ENCODE peak calls at places on chromosome 19, in four cellular contexts. One of them, this sample, is unnamed.

GRCh38 chr19:56837892-56838679 is 2.4 kb downstream of the PEG3 start:
- DNase-seq in SK-N-SH: peak
- DNase-seq in GM12878: no peak
- DNase-seq in H1: no peak
- DNase-seq in this sample: peak

GRCh38 chr19:32201211-32201610 is 144.2 kb upstream of the ZNF507 start:
- DNase-seq in SK-N-SH: no peak
- DNase-seq in GM12878: no peak
- DNase-seq in H1: peak
- DNase-seq in this sample: no peak

GRCh38 chr19:21047712-21048111 is 27.3 kb downstream of the ZNF430 start:
- DNase-seq in SK-N-SH: no peak
- DNase-seq in GM12878: no peak
- DNase-seq in H1: no peak
- DNase-seq in this sample: no peak

GRCh38 chr19:52734340-52734892 is 428 bp downstream of the ZNF611 start:
- DNase-seq in SK-N-SH: peak
- DNase-seq in GM12878: no peak
- DNase-seq in H1: no peak
- DNase-seq in this sample: peak

GRCh38 chr19:48859711-48860572 is 8.5 kb downstream of the PLEKHA4 start:
- DNase-seq in SK-N-SH: peak
- DNase-seq in GM12878: no peak
- DNase-seq in H1: peak
- DNase-seq in this sample: no peak

GRCh38 chr19:8206147-8207087 is 2.8 kb upstream of the CERS4 start:
- DNase-seq in SK-N-SH: no peak
- DNase-seq in GM12878: no peak
- DNase-seq in H1: no peak
- DNase-seq in this sample: no peak

GRCh38 chr19:16620584-16620983 is 7.4 kb downstream of the MED26 start:
- DNase-seq in SK-N-SH: no peak
- DNase-seq in GM12878: no peak
- DNase-seq in H1: no peak
- DNase-seq in this sample: no peak

GRCh38 chr19:19606021-19606420 is 12.5 kb downstream of the PBX4 start:
- DNase-seq in SK-N-SH: no peak
- DNase-seq in GM12878: no peak
- DNase-seq in H1: no peak
- DNase-seq in this sample: no peak

GRCh38 chr19:43465468-43466120 is at the start of gene LYPD3:
- DNase-seq in SK-N-SH: no peak
- DNase-seq in GM12878: no peak
- DNase-seq in H1: peak
- DNase-seq in this sample: no peak

GRCh38 chr19:33273881-33274662 is 28.3 kb downstream of the CEBPA start:
- DNase-seq in SK-N-SH: no peak
- DNase-seq in GM12878: no peak
- DNase-seq in H1: no peak
- DNase-seq in this sample: no peak

GRCh38 chr19:6752257-6753177 is 13.0 kb downstream of the TRIP10 start:
- DNase-seq in SK-N-SH: no peak
- DNase-seq in GM12878: no peak
- DNase-seq in H1: peak
- DNase-seq in this sample: no peak

GRCh38 chr19:3279306-3279705 is 54.8 kb downstream of the CELF5 start:
- DNase-seq in SK-N-SH: no peak
- DNase-seq in GM12878: no peak
- DNase-seq in H1: no peak
- DNase-seq in this sample: no peak

GRCh38 chr19:50025794-50026549 is at the start of gene ZNF473:
- DNase-seq in SK-N-SH: peak
- DNase-seq in GM12878: no peak
- DNase-seq in H1: peak
- DNase-seq in this sample: peak

GRCh38 chr19:35318679-35319448 is 10.1 kb upstream of the CD22 start:
- DNase-seq in SK-N-SH: no peak
- DNase-seq in GM12878: no peak
- DNase-seq in H1: no peak
- DNase-seq in this sample: peak

GRCh38 chr19:7554990-7555864 is 19.7 kb downstream of the PNPLA6 start:
- DNase-seq in SK-N-SH: peak
- DNase-seq in GM12878: no peak
- DNase-seq in H1: peak
- DNase-seq in this sample: no peak

GRCh38 chr19:29098863-29099481 is 114.0 kb downstream of the UQCRFS1 start:
- DNase-seq in SK-N-SH: no peak
- DNase-seq in GM12878: no peak
- DNase-seq in H1: no peak
- DNase-seq in this sample: peak

GRCh38 chr19:48968179-48968661 is 3.1 kb downstream of the FTL start:
- DNase-seq in SK-N-SH: no peak
- DNase-seq in GM12878: no peak
- DNase-seq in H1: no peak
- DNase-seq in this sample: no peak

GRCh38 chr19:8483165-8483564 is 19.3 kb downstream of the PRAM1 start:
- DNase-seq in SK-N-SH: no peak
- DNase-seq in GM12878: no peak
- DNase-seq in H1: no peak
- DNase-seq in this sample: no peak

GRCh38 chr19:5805465-5806132 is 732 bp downstream of the NRTN start:
- DNase-seq in SK-N-SH: peak
- DNase-seq in GM12878: no peak
- DNase-seq in H1: peak
- DNase-seq in this sample: peak

GRCh38 chr19:53980553-53981407 is 10.7 kb upstream of the CACNG6 start:
- DNase-seq in SK-N-SH: peak
- DNase-seq in GM12878: no peak
- DNase-seq in H1: peak
- DNase-seq in this sample: no peak

GRCh38 chr19:35140898-35141626 is 2.0 kb upstream of the FXYD7 start:
- DNase-seq in SK-N-SH: peak
- DNase-seq in GM12878: no peak
- DNase-seq in H1: peak
- DNase-seq in this sample: peak

GRCh38 chr19:50894478-50895356 is 16.5 kb downstream of the KLK4 start:
- DNase-seq in SK-N-SH: no peak
- DNase-seq in GM12878: no peak
- DNase-seq in H1: no peak
- DNase-seq in this sample: peak

GRCh38 chr19:51327066-51327985 is 14.6 kb downstream of the VSIG10L start:
- DNase-seq in SK-N-SH: no peak
- DNase-seq in GM12878: no peak
- DNase-seq in H1: peak
- DNase-seq in this sample: no peak

GRCh38 chr19:41327076-41327475 is 17.1 kb downstream of the CCDC97 start:
- DNase-seq in SK-N-SH: no peak
- DNase-seq in GM12878: no peak
- DNase-seq in H1: no peak
- DNase-seq in this sample: no peak

GRCh38 chr19:3693030-3693925 is 7.0 kb downstream of the PIP5K1C start:
- DNase-seq in SK-N-SH: peak
- DNase-seq in GM12878: no peak
- DNase-seq in H1: no peak
- DNase-seq in this sample: no peak

GRCh38 chr19:51125421-51126075 is 842 bp downstream of the SIGLEC9 start:
- DNase-seq in SK-N-SH: no peak
- DNase-seq in GM12878: no peak
- DNase-seq in H1: no peak
- DNase-seq in this sample: peak

GRCh38 chr19:4536798-4537197 is 1.8 kb upstream of the PLIN5 start:
- DNase-seq in SK-N-SH: peak
- DNase-seq in GM12878: no peak
- DNase-seq in H1: no peak
- DNase-seq in this sample: no peak

GRCh38 chr19:8017808-8018207 is 12.4 kb upstream of the ELAVL1 start:
- DNase-seq in SK-N-SH: no peak
- DNase-seq in GM12878: no peak
- DNase-seq in H1: no peak
- DNase-seq in this sample: no peak

DNA sequence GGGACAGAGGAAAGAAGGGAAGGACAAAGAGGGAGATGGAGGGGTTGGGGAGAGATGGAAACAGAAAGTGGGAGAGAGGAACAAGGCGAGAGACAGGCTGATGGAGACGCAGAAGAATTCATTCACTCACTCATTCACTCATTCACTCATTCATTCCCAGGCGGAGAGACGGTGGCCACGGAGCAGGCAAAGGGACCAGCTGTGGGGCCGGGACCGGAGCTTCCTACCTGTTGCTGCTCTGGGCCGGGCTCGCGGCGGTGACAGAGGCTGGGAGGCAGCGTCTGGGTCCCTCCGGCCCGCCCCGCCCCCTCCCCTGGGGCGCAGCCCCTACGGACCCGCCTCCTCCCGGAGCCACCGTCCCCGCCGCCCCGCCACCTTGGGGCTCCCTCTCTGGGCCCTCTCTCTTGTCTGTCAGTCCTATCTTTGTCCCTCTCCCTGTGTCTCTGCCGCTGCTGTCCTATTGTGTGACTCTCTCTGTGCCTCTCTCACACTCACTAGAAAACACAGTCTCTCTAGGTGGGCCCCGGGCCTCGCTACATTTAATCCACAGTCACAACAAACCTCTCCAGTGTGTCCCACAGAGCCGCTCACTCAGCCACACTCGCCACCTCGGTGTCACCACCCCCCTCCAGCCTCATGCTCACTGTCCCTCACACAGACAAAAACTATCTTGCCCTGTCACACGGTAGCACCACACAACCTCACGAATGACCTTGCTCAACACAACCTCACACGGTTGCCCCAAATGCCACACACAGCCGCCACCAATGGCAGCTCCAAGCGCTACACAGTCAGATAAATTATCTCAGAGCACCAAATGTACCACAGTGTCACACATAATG is at the start of gene GNG8:
- DNase-seq in SK-N-SH: no peak
- DNase-seq in GM12878: no peak
- DNase-seq in H1: peak
- DNase-seq in this sample: no peak
- TF ChIP-seq EP300 in SK-N-SH: no peak
- TF ChIP-seq EP300 in GM12878: no peak
- TF ChIP-seq EP300 in H1: no peak
- TF ChIP-seq EP300 in this sample: no peak

GRCh38 chr19:1490020-1490310 is 185 bp downstream of the PCSK4 start:
- DNase-seq in SK-N-SH: no peak
- DNase-seq in GM12878: no peak
- DNase-seq in H1: no peak
- DNase-seq in this sample: no peak
- TF ChIP-seq POLR2AphosphoS5 in SK-N-SH: no peak
- TF ChIP-seq POLR2AphosphoS5 in GM12878: no peak
- TF ChIP-seq POLR2AphosphoS5 in H1: no peak
- TF ChIP-seq POLR2AphosphoS5 in this sample: no peak

DNA sequence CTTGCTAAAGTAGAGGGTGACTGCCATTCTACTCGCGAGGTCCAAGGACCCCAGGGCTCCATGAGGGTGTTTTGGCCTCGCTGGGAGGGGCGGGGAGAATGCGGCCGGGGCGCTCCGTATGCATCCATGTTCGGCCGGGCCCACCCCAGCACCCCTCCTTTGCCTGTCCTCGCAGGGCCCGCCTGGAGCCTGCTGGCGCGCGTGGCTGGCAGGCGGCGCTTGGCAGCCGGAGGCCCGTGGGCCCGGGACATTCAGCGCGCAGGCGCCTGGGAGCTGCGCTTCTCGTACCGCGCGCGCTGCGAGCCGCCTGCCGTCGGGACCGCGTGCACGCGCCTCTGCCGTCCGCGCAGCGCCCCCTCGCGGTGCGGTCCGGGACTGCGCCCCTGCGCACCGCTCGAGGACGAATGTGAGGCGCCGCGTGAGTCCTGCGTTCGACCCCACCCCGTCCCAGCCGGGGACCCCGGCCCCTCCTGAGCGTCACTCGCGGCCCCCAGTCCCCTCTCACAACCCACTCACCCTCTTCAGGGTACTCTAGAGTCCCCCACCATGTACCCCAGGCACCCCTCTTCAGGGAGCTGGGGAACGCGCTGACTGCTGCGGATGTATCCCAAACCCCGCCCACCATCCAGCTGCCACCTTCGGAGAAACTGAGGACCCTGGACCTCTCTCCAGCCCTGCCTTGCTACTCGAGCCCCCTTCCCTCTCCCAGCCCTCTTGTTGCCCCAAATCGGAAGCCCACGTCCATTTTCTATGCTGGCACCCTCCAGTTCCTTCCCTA is 4.1 kb downstream of the DLL3 start:
- DNase-seq in SK-N-SH: peak
- DNase-seq in GM12878: no peak
- DNase-seq in H1: peak
- DNase-seq in this sample: no peak
- H3K4me3 ChIP-seq in SK-N-SH: no peak
- H3K4me3 ChIP-seq in GM12878: no peak
- H3K4me3 ChIP-seq in H1: peak
- H3K4me3 ChIP-seq in this sample: no peak

GRCh38 chr19:17929056-17929455 is 3.8 kb upstream of the CCDC124 start:
- DNase-seq in SK-N-SH: no peak
- DNase-seq in GM12878: peak
- DNase-seq in H1: no peak
- DNase-seq in this sample: no peak

GRCh38 chr19:17933414-17934129 is 757 bp downstream of the CCDC124 start:
- DNase-seq in SK-N-SH: no peak
- DNase-seq in GM12878: no peak
- DNase-seq in H1: no peak
- DNase-seq in this sample: no peak

GRCh38 chr19:17936379-17936778 is 3.6 kb downstream of the CCDC124 start:
- DNase-seq in SK-N-SH: no peak
- DNase-seq in GM12878: no peak
- DNase-seq in H1: no peak
- DNase-seq in this sample: no peak

GRCh38 chr19:17931532-17932191 is 1.2 kb upstream of the CCDC124 start:
- DNase-seq in SK-N-SH: no peak
- DNase-seq in GM12878: no peak
- DNase-seq in H1: peak
- DNase-seq in this sample: no peak

DNA sequence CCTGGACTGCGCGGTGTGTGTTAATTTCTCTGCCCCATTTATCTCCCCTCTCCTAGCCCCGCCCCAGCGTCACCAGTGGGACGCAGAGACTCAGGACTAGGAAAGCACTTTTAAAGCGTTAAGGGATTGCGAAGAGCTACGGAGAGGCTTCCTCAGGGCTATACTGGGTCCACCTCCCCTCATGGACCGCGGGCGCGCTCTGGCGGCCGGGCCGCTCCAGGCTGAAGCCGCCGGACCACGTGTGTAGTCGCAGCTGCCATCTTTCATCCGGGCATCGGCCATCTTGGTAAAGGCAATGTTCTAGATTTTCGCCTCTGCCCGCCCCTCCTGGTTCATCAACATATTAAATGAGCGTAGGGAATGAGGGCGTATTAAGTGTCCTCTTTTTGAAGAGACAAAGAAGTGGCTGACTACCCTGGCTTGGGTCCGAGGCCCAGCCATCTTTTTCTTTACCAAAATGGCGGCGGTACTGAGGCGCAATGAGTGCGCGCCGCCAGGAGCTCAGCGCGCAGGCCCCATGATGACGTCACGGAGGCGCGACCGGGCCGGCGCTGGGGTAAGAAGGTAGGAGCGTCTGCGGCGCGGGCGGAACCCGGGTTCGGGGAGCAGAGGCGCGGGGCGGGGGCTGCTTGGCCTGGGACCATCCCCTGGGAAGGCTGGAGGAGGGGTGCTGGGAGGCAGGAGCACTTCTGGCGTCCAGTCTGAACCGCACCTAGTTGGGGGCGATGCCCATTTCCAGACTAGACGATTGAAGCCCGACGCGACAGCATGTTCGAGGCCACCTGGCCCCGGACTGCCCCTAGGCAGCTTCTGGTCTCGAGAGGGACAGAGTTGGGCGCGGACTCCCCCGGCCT is at the start of gene CCDC124:
- DNase-seq in SK-N-SH: peak
- DNase-seq in GM12878: peak
- DNase-seq in H1: peak
- DNase-seq in this sample: peak
- TF ChIP-seq EP300 in SK-N-SH: no peak
- TF ChIP-seq EP300 in GM12878: no peak
- TF ChIP-seq EP300 in H1: peak
- TF ChIP-seq EP300 in this sample: no peak

This sample was measured in sigmoid colon.